ENCODE peak calls at places on chromosomes 5 and 9, in four cellular contexts. I is upper lobe of left lung, U is HCT116, E is IMR-90. Z is an unnamed sample.

GRCh38 chr9:34521406-34522045 is 1.3 kb downstream of the ENHO start:
- DNase-seq in U (no peak), I (no peak), E (no peak), Z (no peak)

GRCh38 chr5:176418251-176418650 is 1.9 kb upstream of the CLTB start:
- DNase-seq in U (no peak), E (no peak), I (no peak), Z (no peak)

GRCh38 chr5:108481355-108481931 is 99.5 kb upstream of the FBXL17 start:
- DNase-seq in U (peak; percentile 26), I (no peak), E (peak; percentile 42), Z (no peak)

GRCh38 chr5:115100556-115100955 is 69.2 kb downstream of the TRIM36 start:
- DNase-seq in U (no peak), E (no peak), I (no peak), Z (no peak)

GRCh38 chr5:178381921-178382688 is 149.5 kb upstream of the PHYKPL start:
- DNase-seq in U (no peak), I (no peak), E (no peak), Z (no peak)

GRCh38 chr5:37735649-37736347 is 104.0 kb downstream of the GDNF start:
- DNase-seq in I (no peak), U (no peak), E (peak; percentile 44), Z (no peak)

GRCh38 chr5:95022967-95023695 is 261.8 kb downstream of the MCTP1 start:
- DNase-seq in E (no peak), I (no peak), U (no peak), Z (no peak)

GRCh38 chr9:37377688-37378612 is 44.5 kb upstream of the GRHPR start:
- DNase-seq in I (no peak), E (no peak), U (no peak), Z (no peak)

GRCh38 chr9:108779506-108779905 is 76.3 kb downstream of the ACTL7B start:
- DNase-seq in E (no peak), U (no peak), I (no peak), Z (no peak)

GRCh38 chr5:135642179-135642505 is 63.4 kb upstream of the CXCL14 start:
- DNase-seq in U (no peak), E (no peak), I (no peak), Z (no peak)

GRCh38 chr9:133405508-133406009 is 12.3 kb downstream of the REXO4 start:
- DNase-seq in E (peak; percentile 60), U (no peak), I (no peak), Z (no peak)

GRCh38 chr5:55172937-55173695 is at the start of gene CDC20B:
- DNase-seq in E (peak; percentile 63), I (peak; percentile 95), U (no peak), Z (no peak)

GRCh38 chr5:55171471-55171870 is 1.5 kb downstream of the CDC20B start:
- DNase-seq in E (no peak), U (no peak), I (no peak), Z (no peak)

GRCh38 chr5:55173696-55174101 is 722 bp upstream of the CDC20B start:
- DNase-seq in U (no peak), I (no peak), E (no peak), Z (no peak)

GRCh38 chr5:55175781-55176175 is 2.8 kb upstream of the CDC20B start:
- DNase-seq in I (no peak), E (no peak), U (no peak), Z (no peak)

DNA sequence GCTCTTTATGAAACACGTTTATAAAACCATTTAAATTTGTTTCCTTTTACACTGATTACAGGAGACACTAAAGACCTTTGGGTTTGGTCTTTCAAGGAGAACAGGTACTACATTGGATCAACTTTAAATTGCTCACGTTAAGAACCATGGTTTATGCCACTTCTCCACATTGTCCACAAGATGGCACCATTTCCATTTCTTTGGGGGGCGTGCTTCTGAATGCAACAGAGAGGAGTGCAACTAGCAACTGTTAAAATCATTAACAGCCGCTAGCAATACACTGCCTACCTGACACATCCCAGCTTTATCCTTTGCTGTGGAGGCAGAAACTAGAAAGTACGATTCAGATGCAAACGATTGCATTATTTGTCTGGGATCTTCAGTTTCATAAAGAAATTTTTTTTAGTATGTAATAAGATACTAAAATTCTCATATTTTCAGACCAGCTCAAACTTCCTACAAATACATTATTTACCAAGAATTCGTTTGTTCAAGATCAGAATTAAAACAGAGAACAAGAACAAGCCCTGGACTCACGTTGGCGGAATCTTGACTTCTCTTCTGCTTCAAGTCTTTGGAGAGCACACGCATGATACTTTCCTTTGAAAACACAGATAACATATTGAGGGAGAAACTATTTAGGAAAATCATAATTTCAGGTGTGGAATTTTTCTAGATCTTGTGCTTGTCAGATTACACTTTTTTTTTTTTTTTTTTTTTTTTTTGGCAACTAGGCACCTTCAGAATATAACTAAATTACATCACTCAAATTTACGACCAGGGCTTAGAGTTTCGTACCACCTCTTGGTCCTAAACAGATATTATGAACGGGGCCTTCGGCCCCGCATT is 702 bp downstream of the CDC20B start:
- DNase-seq in E (peak; percentile 78), U (peak; percentile 85), I (no peak), Z (no peak)
- H3K4me3 ChIP-seq in E (peak overlapping the region; percentile 55), U (peak overlapping the region; percentile 49), I (peak overlapping the region; percentile 58), Z (peak overlapping the region; percentile 33)

GRCh38 chr9:16642421-16643109 is 227.9 kb downstream of the BNC2 start:
- DNase-seq in I (no peak), U (no peak), E (peak; percentile 46), Z (no peak)

GRCh38 chr9:16637218-16637617 is 233.3 kb downstream of the BNC2 start:
- DNase-seq in U (no peak), E (peak; percentile 74), I (no peak), Z (no peak)

GRCh38 chr9:16637938-16638337 is 232.5 kb downstream of the BNC2 start:
- DNase-seq in U (no peak), E (peak; percentile 36), I (no peak), Z (no peak)

GRCh38 chr9:16639644-16640043 is 230.8 kb downstream of the BNC2 start:
- DNase-seq in U (no peak), I (no peak), E (no peak), Z (no peak)

GRCh38 chr9:16640649-16641048 is 229.8 kb downstream of the BNC2 start:
- DNase-seq in I (no peak), E (no peak), U (no peak), Z (no peak)
- TF ChIP-seq CTCF in I (no peak), E (no peak), U (peak; percentile 15), Z (no peak)

GRCh38 chr9:128005938-128006337 is 25.1 kb upstream of the EEIG1 start:
- DNase-seq in E (no peak), I (peak; percentile 65), U (no peak), Z (no peak)
- H3K4me1 ChIP-seq in E (peaks cover 9% of the 10 kb centered on the region), I (peaks cover 26% of the 10 kb centered on the region), U (peaks cover 24% of the 10 kb centered on the region), Z (peaks cover 5% of the 10 kb centered on the region)

GRCh38 chr9:95078516-95078915 is 239.0 kb downstream of the FANCC start:
- DNase-seq in E (no peak), U (no peak), I (no peak), Z (no peak)

GRCh38 chr9:95076696-95077052 is 240.8 kb downstream of the FANCC start:
- DNase-seq in U (no peak), E (no peak), I (no peak), Z (no peak)

GRCh38 chr9:95077766-95078382 is 239.6 kb downstream of the FANCC start:
- DNase-seq in E (no peak), U (no peak), I (peak; percentile 84), Z (no peak)

GRCh38 chr9:95075700-95076099 is 241.8 kb downstream of the FANCC start:
- DNase-seq in U (no peak), E (no peak), I (no peak), Z (peak; percentile 57)

DNA sequence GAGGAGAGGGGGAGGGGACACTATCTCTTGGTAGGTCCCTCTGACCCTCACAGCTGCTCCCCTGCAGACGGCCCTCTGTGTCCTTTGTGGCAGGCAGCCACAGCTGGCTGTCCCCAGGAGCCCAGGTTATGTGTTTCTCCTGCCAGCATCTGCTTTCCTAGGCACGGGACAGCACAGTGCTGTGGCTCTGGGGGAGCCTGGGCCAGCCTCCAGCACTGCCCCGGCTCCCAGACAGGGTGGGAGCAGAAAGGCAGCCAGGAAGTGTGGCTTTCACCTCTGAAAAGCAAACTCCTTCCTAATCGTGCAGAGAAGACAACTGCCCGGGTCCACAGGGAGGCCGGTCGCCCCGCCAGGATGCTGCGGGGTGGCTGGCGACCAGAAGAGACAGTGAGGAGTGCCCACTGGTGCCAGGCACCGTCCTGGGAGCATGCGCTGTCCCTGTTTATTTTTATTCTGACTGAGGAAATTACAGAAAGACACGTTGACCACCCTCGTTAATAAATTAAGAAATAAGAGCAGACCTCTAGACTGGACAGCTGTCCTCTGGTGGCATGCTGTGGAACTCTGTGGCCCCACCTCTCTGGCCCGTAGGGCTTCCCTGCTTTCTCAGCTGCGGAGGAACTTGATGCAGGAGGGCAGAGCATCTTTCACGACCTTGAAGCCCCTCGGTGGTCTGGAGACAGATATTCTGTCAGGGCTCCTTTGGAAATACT is 240.3 kb downstream of the FANCC start:
- DNase-seq in I (no peak), E (no peak), U (no peak), Z (peak; percentile 57)
- H3K4me3 ChIP-seq in I (no peak overlapping the region), E (no peak overlapping the region), U (no peak overlapping the region), Z (no peak overlapping the region)

Z was measured in right atrium auricular region.